ENCODE peak calls at places on chromosomes 7 and 10, in six cellular contexts. L is effector memory CD4-positive, alpha-beta T cell; F is kidney epithelial cell; G is naive thymus-derived CD4-positive, alpha-beta T cell; B is naive thymus-derived CD8-positive, alpha-beta T cell; H is cardiac muscle cell. I is an unnamed sample.

GRCh38 chr10:74824184-74825032 is 2.0 kb upstream of the KAT6B start:
- DNase-seq in L (no peak), F (no peak), G (peak; percentile 22), B (peak; percentile 44), H (peak; percentile 25), I (no peak)

GRCh38 chr10:24866615-24867583 is 85.5 kb downstream of the PRTFDC1 start:
- DNase-seq in L (no peak), F (no peak), G (no peak), B (no peak), H (no peak), I (peak; percentile 45)

GRCh38 chr7:140557069-140557468 is 77.8 kb upstream of the MKRN1 start:
- DNase-seq in L (no peak), F (no peak), G (no peak), B (no peak), H (no peak), I (no peak)

GRCh38 chr10:18308600-18308999 is 168.4 kb downstream of the CACNB2 start:
- DNase-seq in L (no peak), F (no peak), G (no peak), B (no peak), H (no peak), I (no peak)

GRCh38 chr7:117912421-117912820 is 39.2 kb upstream of the CTTNBP2 start:
- DNase-seq in L (no peak), F (no peak), G (no peak), B (no peak), H (no peak), I (no peak)

GRCh38 chr7:132865766-132866531 is 215.9 kb downstream of the CHCHD3 start:
- DNase-seq in L (no peak), F (peak; percentile 9), G (no peak), B (no peak), H (no peak), I (no peak)

GRCh38 chr10:23343591-23344225 is 889 bp downstream of the C10orf67 start:
- DNase-seq in L (peak; percentile 45), F (no peak), G (no peak), B (no peak), H (peak; percentile 77), I (peak; percentile 48)

GRCh38 chr10:128007017-128007416 is 100.1 kb downstream of the PTPRE start:
- DNase-seq in L (no peak), F (no peak), G (no peak), B (no peak), H (no peak), I (no peak)

GRCh38 chr7:2399848-2400587 is 3.4 kb upstream of the CHST12 start:
- DNase-seq in L (no peak), F (peak; percentile 82), G (no peak), B (peak; percentile 25), H (peak; percentile 48), I (peak; percentile 39)

GRCh38 chr7:2684501-2684900 is 3.5 kb upstream of the AMZ1 start:
- DNase-seq in L (no peak), F (no peak), G (no peak), B (no peak), H (no peak), I (no peak)

GRCh38 chr10:59991661-59992060 is 85.3 kb upstream of the CCDC6 start:
- DNase-seq in L (no peak), F (peak; percentile 78), G (no peak), B (no peak), H (no peak), I (no peak)

GRCh38 chr7:4058158-4058557 is 623.9 kb upstream of the FOXK1 start:
- DNase-seq in L (no peak), F (no peak), G (no peak), B (no peak), H (no peak), I (no peak)

GRCh38 chr10:63819753-63820347 is 298.6 kb downstream of the REEP3 start:
- DNase-seq in L (no peak), F (peak; percentile 37), G (no peak), B (no peak), H (peak; percentile 80), I (peak; percentile 51)

GRCh38 chr10:79488303-79488702 is 24.0 kb upstream of the EIF5AL1 start:
- DNase-seq in L (no peak), F (peak; percentile 80), G (no peak), B (no peak), H (no peak), I (no peak)

GRCh38 chr7:108137993-108138392 is 7.8 kb upstream of the LAMB4 start:
- DNase-seq in L (no peak), F (no peak), G (no peak), B (no peak), H (no peak), I (no peak)

GRCh38 chr7:91249506-91250233 is 14.6 kb upstream of the FZD1 start:
- DNase-seq in L (no peak), F (peak; percentile 66), G (no peak), B (no peak), H (no peak), I (no peak)

GRCh38 chr7:149625339-149625946 is 127.8 kb upstream of the ZNF746 start:
- DNase-seq in L (peak; percentile 37), F (peak; percentile 4), G (peak; percentile 14), B (peak; percentile 49), H (peak; percentile 78), I (peak; percentile 54)

GRCh38 chr10:43383204-43383971 is 12.0 kb downstream of the FXYD4 start:
- DNase-seq in L (no peak), F (no peak), G (no peak), B (no peak), H (no peak), I (no peak)

GRCh38 chr7:132548489-132549078 is 27.7 kb downstream of the PLXNA4 start:
- DNase-seq in L (no peak), F (no peak), G (no peak), B (no peak), H (no peak), I (no peak)

GRCh38 chr7:127393370-127394058 is 1.0 kb upstream of the ZNF800 start:
- DNase-seq in L (no peak), F (no peak), G (no peak), B (no peak), H (no peak), I (no peak)

GRCh38 chr7:98194186-98194585 is 17.1 kb upstream of the BHLHA15 start:
- DNase-seq in L (no peak), F (no peak), G (no peak), B (no peak), H (no peak), I (no peak)

GRCh38 chr10:112536663-112537062 is 89.6 kb downstream of the VTI1A start:
- DNase-seq in L (no peak), F (no peak), G (no peak), B (no peak), H (no peak), I (no peak)

GRCh38 chr7:41984888-41985287 is 252.1 kb downstream of the GLI3 start:
- DNase-seq in L (no peak), F (no peak), G (no peak), B (no peak), H (no peak), I (no peak)

GRCh38 chr7:101743241-101743994 is 74.0 kb upstream of the CUX1 start:
- DNase-seq in L (peak; percentile 46), F (no peak), G (peak; percentile 60), B (peak; percentile 72), H (peak; percentile 79), I (no peak)

GRCh38 chr10:98569878-98570277 is 123.1 kb upstream of the HPS1 start:
- DNase-seq in L (no peak), F (no peak), G (no peak), B (no peak), H (no peak), I (no peak)

GRCh38 chr10:132393695-132394181 is 3.3 kb upstream of the PWWP2B start:
- DNase-seq in L (no peak), F (no peak), G (no peak), B (no peak), H (no peak), I (no peak)

GRCh38 chr10:128567561-128567960 is 441.3 kb upstream of the MKI67 start:
- DNase-seq in L (no peak), F (no peak), G (no peak), B (no peak), H (no peak), I (no peak)

GRCh38 chr10:103879831-103880230 is 24.5 kb upstream of the SH3PXD2A start:
- DNase-seq in L (no peak), F (no peak), G (no peak), B (no peak), H (no peak), I (no peak)

GRCh38 chr7:23907012-23907411 is 197.0 kb downstream of the STK31 start:
- DNase-seq in L (no peak), F (no peak), G (no peak), B (no peak), H (no peak), I (no peak)

GRCh38 chr10:129758180-129758579 is 205.9 kb downstream of the EBF3 start:
- DNase-seq in L (no peak), F (no peak), G (no peak), B (no peak), H (no peak), I (no peak)

GRCh38 chr10:88270871-88271713 is 312.0 kb downstream of the RNLS start:
- DNase-seq in L (peak; percentile 21), F (no peak), G (peak; percentile 8), B (peak; percentile 28), H (no peak), I (no peak)

GRCh38 chr7:13282377-13282980 is 595.0 kb downstream of the ARL4A start:
- DNase-seq in L (no peak), F (no peak), G (no peak), B (no peak), H (peak; percentile 24), I (no peak)

GRCh38 chr10:110407301-110408170 is 90.2 kb upstream of the DUSP5 start:
- DNase-seq in L (no peak), F (no peak), G (no peak), B (no peak), H (no peak), I (no peak)

GRCh38 chr7:31651800-31652326 is 35.2 kb upstream of the PPP1R17 start:
- DNase-seq in L (no peak), F (no peak), G (no peak), B (no peak), H (no peak), I (no peak)

I was measured in substantia nigra.